ENCODE peak calls at places on chromosomes 12 and 14, in five cellular contexts. D is body of pancreas; B is T-helper 2 cell; H is colonic mucosa; J is naive thymus-derived CD4-positive, alpha-beta T cell. L is an unnamed sample.

GRCh38 chr12:76470028-76470939 is 89.3 kb downstream of the OSBPL8 start:
- DNase-seq in D (no peak), B (no peak), H (no peak), J (no peak), L (no peak)

GRCh38 chr12:115023279-115023678 is 339.3 kb upstream of the TBX3 start:
- DNase-seq in D (peak; percentile 50), B (no peak), H (peak; percentile 20), J (no peak), L (no peak)

GRCh38 chr12:31510034-31510433 is 80.9 kb downstream of the DENND5B start:
- DNase-seq in D (no peak), B (no peak), H (no peak), J (no peak), L (no peak)

GRCh38 chr12:9340422-9341259 is 132.4 kb upstream of the PZP start:
- DNase-seq in D (no peak), B (no peak), H (no peak), J (no peak), L (no peak)

GRCh38 chr12:72273499-72273837 is 1.3 kb downstream of the TRHDE start:
- DNase-seq in D (peak; percentile 37), B (no peak), H (no peak), J (no peak), L (no peak)

GRCh38 chr14:39015360-39015961 is 87.6 kb downstream of the SEC23A start:
- DNase-seq in D (peak; percentile 31), B (no peak), H (no peak), J (no peak), L (peak; percentile 28)

GRCh38 chr14:76968621-76969063 is 59.9 kb downstream of the IRF2BPL start:
- DNase-seq in D (peak; percentile 58), B (no peak), H (no peak), J (no peak), L (no peak)

GRCh38 chr12:62635630-62636029 is 169.0 kb downstream of the MON2 start:
- DNase-seq in D (no peak), B (no peak), H (no peak), J (no peak), L (no peak)

GRCh38 chr12:65825573-65826512 is 1.6 kb downstream of the HMGA2 start:
- DNase-seq in D (peak; percentile 24), B (no peak), H (peak; percentile 40), J (no peak), L (no peak)

GRCh38 chr14:45699451-45699850 is 446.4 kb upstream of the MIS18BP1 start:
- DNase-seq in D (no peak), B (no peak), H (no peak), J (no peak), L (no peak)

GRCh38 chr12:6145584-6145983 is 21.1 kb upstream of the VWF start:
- DNase-seq in D (no peak), B (no peak), H (no peak), J (no peak), L (no peak)

GRCh38 chr14:67357583-67358354 is 1.8 kb downstream of the ATP6V1D start:
- DNase-seq in D (no peak), B (no peak), H (no peak), J (no peak), L (no peak)

GRCh38 chr12:65209655-65210043 is 40.3 kb downstream of the LEMD3 start:
- DNase-seq in D (no peak), B (no peak), H (no peak), J (no peak), L (no peak)

GRCh38 chr12:27861428-27862167 is 81.6 kb upstream of the MANSC4 start:
- DNase-seq in D (peak; percentile 19), B (no peak), H (peak; percentile 45), J (no peak), L (no peak)

GRCh38 chr12:1234073-1234472 is 243.1 kb downstream of the ERC1 start:
- DNase-seq in D (peak; percentile 28), B (no peak), H (no peak), J (no peak), L (no peak)

GRCh38 chr12:116400671-116401357 is 123.3 kb upstream of the MED13L start:
- DNase-seq in D (no peak), B (no peak), H (no peak), J (no peak), L (no peak)

GRCh38 chr12:48525332-48525731 is at the start of gene OR8S1:
- DNase-seq in D (no peak), B (no peak), H (no peak), J (no peak), L (no peak)

GRCh38 chr14:105864116-105864515 is 337.7 kb downstream of the TMEM121 start:
- DNase-seq in D (no peak), B (no peak), H (no peak), J (no peak), L (no peak)

GRCh38 chr12:108257004-108257403 is 82.1 kb downstream of the CMKLR1 start:
- DNase-seq in D (no peak), B (no peak), H (no peak), J (no peak), L (no peak)

GRCh38 chr12:3244219-3244750 is 167.1 kb downstream of the TSPAN9 start:
- DNase-seq in D (no peak), B (no peak), H (no peak), J (no peak), L (no peak)

L was measured in HCT116.